ENCODE peak calls at places on chromosomes 3 and 15, in seven cellular contexts. One of them, this sample, is unnamed.

GRCh38 chr15:40511472-40512133 is 40.8 kb downstream of the CHST14 start:
- DNase-seq in GM06990: peak; percentile 52
- DNase-seq in WERI-Rb-1: no peak
- DNase-seq in tibial nerve: peak; percentile 34
- DNase-seq in endothelial cell: peak; percentile 54
- DNase-seq in AG04450: no peak
- DNase-seq in esophagus squamous epithelium: no peak
- DNase-seq in this sample: peak; percentile 74

GRCh38 chr3:150222646-150223045 is 185.5 kb upstream of the TSC22D2 start:
- DNase-seq in GM06990: no peak
- DNase-seq in WERI-Rb-1: peak; percentile 79
- DNase-seq in tibial nerve: no peak
- DNase-seq in endothelial cell: no peak
- DNase-seq in AG04450: no peak
- DNase-seq in esophagus squamous epithelium: no peak
- DNase-seq in this sample: no peak

GRCh38 chr3:137988152-137988551 is 21.8 kb upstream of the CLDN18 start:
- DNase-seq in GM06990: peak; percentile 47
- DNase-seq in WERI-Rb-1: no peak
- DNase-seq in tibial nerve: no peak
- DNase-seq in endothelial cell: no peak
- DNase-seq in AG04450: no peak
- DNase-seq in esophagus squamous epithelium: no peak
- DNase-seq in this sample: peak; percentile 56

GRCh38 chr15:48536681-48537091 is 108.8 kb downstream of the FBN1 start:
- DNase-seq in GM06990: no peak
- DNase-seq in WERI-Rb-1: no peak
- DNase-seq in tibial nerve: no peak
- DNase-seq in endothelial cell: no peak
- DNase-seq in AG04450: no peak
- DNase-seq in esophagus squamous epithelium: no peak
- DNase-seq in this sample: no peak

GRCh38 chr3:104628185-104628789 is 738.4 kb upstream of the ALCAM start:
- DNase-seq in GM06990: no peak
- DNase-seq in WERI-Rb-1: no peak
- DNase-seq in tibial nerve: no peak
- DNase-seq in endothelial cell: no peak
- DNase-seq in AG04450: peak; percentile 24
- DNase-seq in esophagus squamous epithelium: no peak
- DNase-seq in this sample: peak; percentile 22

GRCh38 chr15:63233667-63234419 is 43.6 kb upstream of the APH1B start:
- DNase-seq in GM06990: no peak
- DNase-seq in WERI-Rb-1: no peak
- DNase-seq in tibial nerve: no peak
- DNase-seq in endothelial cell: no peak
- DNase-seq in AG04450: no peak
- DNase-seq in esophagus squamous epithelium: no peak
- DNase-seq in this sample: no peak

GRCh38 chr15:91988071-91988470 is 134.6 kb downstream of the SLCO3A1 start:
- DNase-seq in GM06990: no peak
- DNase-seq in WERI-Rb-1: no peak
- DNase-seq in tibial nerve: no peak
- DNase-seq in endothelial cell: no peak
- DNase-seq in AG04450: no peak
- DNase-seq in esophagus squamous epithelium: no peak
- DNase-seq in this sample: no peak

GRCh38 chr15:98546325-98546724 is 102.0 kb upstream of the IGF1R start:
- DNase-seq in GM06990: no peak
- DNase-seq in WERI-Rb-1: no peak
- DNase-seq in tibial nerve: no peak
- DNase-seq in endothelial cell: no peak
- DNase-seq in AG04450: no peak
- DNase-seq in esophagus squamous epithelium: no peak
- DNase-seq in this sample: no peak

GRCh38 chr3:179660872-179661271 is 8.0 kb downstream of the USP13 start:
- DNase-seq in GM06990: no peak
- DNase-seq in WERI-Rb-1: no peak
- DNase-seq in tibial nerve: no peak
- DNase-seq in endothelial cell: no peak
- DNase-seq in AG04450: no peak
- DNase-seq in esophagus squamous epithelium: no peak
- DNase-seq in this sample: no peak

GRCh38 chr3:106710596-106710995 is 666.6 kb upstream of the CCDC54 start:
- DNase-seq in GM06990: no peak
- DNase-seq in WERI-Rb-1: no peak
- DNase-seq in tibial nerve: no peak
- DNase-seq in endothelial cell: no peak
- DNase-seq in AG04450: no peak
- DNase-seq in esophagus squamous epithelium: no peak
- DNase-seq in this sample: no peak

GRCh38 chr3:190554197-190554596 is 40.3 kb downstream of the IL1RAP start:
- DNase-seq in GM06990: no peak
- DNase-seq in WERI-Rb-1: no peak
- DNase-seq in tibial nerve: no peak
- DNase-seq in endothelial cell: peak; percentile 19
- DNase-seq in AG04450: no peak
- DNase-seq in esophagus squamous epithelium: no peak
- DNase-seq in this sample: no peak

GRCh38 chr3:167691366-167691765 is 37.6 kb upstream of the WDR49 start:
- DNase-seq in GM06990: peak; percentile 71
- DNase-seq in WERI-Rb-1: no peak
- DNase-seq in tibial nerve: no peak
- DNase-seq in endothelial cell: no peak
- DNase-seq in AG04450: no peak
- DNase-seq in esophagus squamous epithelium: no peak
- DNase-seq in this sample: peak; percentile 58

GRCh38 chr3:188664795-188665194 is 507.0 kb upstream of the TPRG1 start:
- DNase-seq in GM06990: no peak
- DNase-seq in WERI-Rb-1: peak; percentile 17
- DNase-seq in tibial nerve: no peak
- DNase-seq in endothelial cell: peak; percentile 20
- DNase-seq in AG04450: no peak
- DNase-seq in esophagus squamous epithelium: no peak
- DNase-seq in this sample: peak; percentile 8
- TF ChIP-seq CTCF in GM06990: peak; percentile 37
- TF ChIP-seq CTCF in WERI-Rb-1: peak; percentile 43
- TF ChIP-seq CTCF in tibial nerve: no peak
- TF ChIP-seq CTCF in endothelial cell: no peak
- TF ChIP-seq CTCF in AG04450: no peak
- TF ChIP-seq CTCF in esophagus squamous epithelium: no peak
- TF ChIP-seq CTCF in this sample: no peak

GRCh38 chr15:65869127-65869953 is at the start of gene RAB11A:
- DNase-seq in GM06990: peak; percentile 97
- DNase-seq in WERI-Rb-1: peak; percentile 98
- DNase-seq in tibial nerve: peak; percentile 92
- DNase-seq in endothelial cell: peak; percentile 91
- DNase-seq in AG04450: peak; percentile 93
- DNase-seq in esophagus squamous epithelium: peak; percentile 73
- DNase-seq in this sample: peak; percentile 91
- TF ChIP-seq CTCF in GM06990: peak; percentile 47
- TF ChIP-seq CTCF in WERI-Rb-1: peak; percentile 68
- TF ChIP-seq CTCF in tibial nerve: peak; percentile 36
- TF ChIP-seq CTCF in endothelial cell: peak; percentile 27
- TF ChIP-seq CTCF in AG04450: peak; percentile 44
- TF ChIP-seq CTCF in esophagus squamous epithelium: peak; percentile 33
- TF ChIP-seq CTCF in this sample: peak; percentile 25

GRCh38 chr3:4311496-4311895 is 8.3 kb downstream of the SETMAR start:
- DNase-seq in GM06990: no peak
- DNase-seq in WERI-Rb-1: no peak
- DNase-seq in tibial nerve: no peak
- DNase-seq in endothelial cell: no peak
- DNase-seq in AG04450: no peak
- DNase-seq in esophagus squamous epithelium: no peak
- DNase-seq in this sample: no peak

GRCh38 chr3:4309476-4310121 is 6.4 kb downstream of the SETMAR start:
- DNase-seq in GM06990: no peak
- DNase-seq in WERI-Rb-1: no peak
- DNase-seq in tibial nerve: no peak
- DNase-seq in endothelial cell: no peak
- DNase-seq in AG04450: no peak
- DNase-seq in esophagus squamous epithelium: no peak
- DNase-seq in this sample: no peak

GRCh38 chr3:4310971-4311370 is 7.8 kb downstream of the SETMAR start:
- DNase-seq in GM06990: no peak
- DNase-seq in WERI-Rb-1: no peak
- DNase-seq in tibial nerve: no peak
- DNase-seq in endothelial cell: no peak
- DNase-seq in AG04450: no peak
- DNase-seq in esophagus squamous epithelium: no peak
- DNase-seq in this sample: no peak

GRCh38 chr3:4313606-4314308 is 10.6 kb downstream of the SETMAR start:
- DNase-seq in GM06990: no peak
- DNase-seq in WERI-Rb-1: no peak
- DNase-seq in tibial nerve: no peak
- DNase-seq in endothelial cell: no peak
- DNase-seq in AG04450: no peak
- DNase-seq in esophagus squamous epithelium: no peak
- DNase-seq in this sample: no peak

GRCh38 chr3:4314688-4315087 is 11.5 kb downstream of the SETMAR start:
- DNase-seq in GM06990: no peak
- DNase-seq in WERI-Rb-1: no peak
- DNase-seq in tibial nerve: no peak
- DNase-seq in endothelial cell: no peak
- DNase-seq in AG04450: no peak
- DNase-seq in esophagus squamous epithelium: no peak
- DNase-seq in this sample: no peak
- TF ChIP-seq CTCF in GM06990: peak; percentile 34
- TF ChIP-seq CTCF in WERI-Rb-1: no peak
- TF ChIP-seq CTCF in tibial nerve: no peak
- TF ChIP-seq CTCF in endothelial cell: peak; percentile 67
- TF ChIP-seq CTCF in AG04450: peak; percentile 51
- TF ChIP-seq CTCF in esophagus squamous epithelium: no peak
- TF ChIP-seq CTCF in this sample: no peak

DNA sequence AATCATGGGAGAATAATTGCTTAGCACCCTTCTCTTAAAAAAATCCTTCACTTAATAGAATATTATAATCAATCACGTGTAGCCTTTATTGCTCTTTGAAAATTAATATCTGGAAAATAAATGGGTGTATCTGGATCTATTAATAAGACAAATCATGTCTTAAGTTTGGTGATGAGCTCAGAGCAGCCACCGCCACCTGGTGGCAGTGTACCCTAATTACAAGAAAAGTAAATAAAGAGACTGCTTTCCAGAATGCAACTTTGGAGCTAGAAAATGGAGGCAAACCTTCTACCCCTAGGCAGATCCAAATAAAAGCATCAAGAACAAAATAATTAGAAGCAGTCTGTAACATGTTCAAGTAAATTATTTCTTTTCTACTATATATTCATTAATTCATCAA is 43.5 kb downstream of the EPHB1 start:
- DNase-seq in GM06990: no peak
- DNase-seq in WERI-Rb-1: no peak
- DNase-seq in tibial nerve: no peak
- DNase-seq in endothelial cell: no peak
- DNase-seq in AG04450: no peak
- DNase-seq in esophagus squamous epithelium: no peak
- DNase-seq in this sample: no peak
- TF ChIP-seq CTCF in GM06990: peak; percentile 45
- TF ChIP-seq CTCF in WERI-Rb-1: no peak
- TF ChIP-seq CTCF in tibial nerve: no peak
- TF ChIP-seq CTCF in endothelial cell: peak; percentile 78
- TF ChIP-seq CTCF in AG04450: peak; percentile 23
- TF ChIP-seq CTCF in esophagus squamous epithelium: no peak
- TF ChIP-seq CTCF in this sample: peak; percentile 7